ENCODE peak calls at places on chromosome 6, in six cellular contexts. D is stomach, V is suprapubic skin, F is H1, S is ovary, R is A549. J is an unnamed sample.

GRCh38 chr6:44285552-44286284 is 15.5 kb downstream of the TMEM151B start:
- DNase-seq in F (peak), V (no peak), R (no peak), D (no peak), S (no peak), J (no peak)

GRCh38 chr6:21846541-21847451 is 253.2 kb downstream of the SOX4 start:
- DNase-seq in F (no peak), D (no peak), S (no peak), V (no peak), R (no peak), J (no peak)

GRCh38 chr6:106141441-106142237 is 55.5 kb downstream of the PRDM1 start:
- DNase-seq in R (no peak), F (no peak), D (no peak), S (no peak), V (no peak), J (no peak)

GRCh38 chr6:46773201-46773855 is 19.9 kb upstream of the MEP1A start:
- DNase-seq in R (no peak), S (no peak), D (no peak), V (no peak), F (no peak), J (no peak)

GRCh38 chr6:141851063-141851462 is 281.7 kb upstream of the GJE1 start:
- DNase-seq in F (no peak), V (no peak), S (no peak), D (no peak), R (no peak), J (no peak)

GRCh38 chr6:157519255-157520116 is 138.5 kb downstream of the ZDHHC14 start:
- DNase-seq in F (no peak), R (no peak), V (no peak), S (no peak), D (no peak), J (no peak)

GRCh38 chr6:41622210-41622990 is 15.9 kb upstream of the MDFI start:
- DNase-seq in D (no peak), R (no peak), V (no peak), S (no peak), F (no peak), J (no peak)

GRCh38 chr6:85490516-85491248 is 40.8 kb downstream of the NT5E start:
- DNase-seq in D (no peak), F (peak), R (no peak), S (no peak), V (no peak), J (no peak)

GRCh38 chr6:136318676-136319075 is 29.0 kb upstream of the BCLAF1 start:
- DNase-seq in F (no peak), S (no peak), D (no peak), V (no peak), R (no peak), J (no peak)

GRCh38 chr6:14744212-14744556 is 501.7 kb upstream of the JARID2 start:
- DNase-seq in V (no peak), D (no peak), R (no peak), F (no peak), S (no peak), J (no peak)

GRCh38 chr6:68497927-68498326 is 137.2 kb upstream of the ADGRB3 start:
- DNase-seq in D (no peak), R (no peak), V (no peak), F (no peak), S (no peak), J (no peak)

GRCh38 chr6:1757133-1757532 is 147.4 kb downstream of the FOXC1 start:
- DNase-seq in V (no peak), R (no peak), D (no peak), F (no peak), S (no peak), J (no peak)

GRCh38 chr6:45478235-45478634 is 100.5 kb upstream of the SUPT3H start:
- DNase-seq in S (no peak), F (no peak), V (no peak), D (no peak), R (no peak), J (no peak)

GRCh38 chr6:155372256-155372655 is 58.0 kb upstream of the TFB1M start:
- DNase-seq in D (no peak), V (no peak), S (no peak), R (no peak), F (no peak), J (no peak)

GRCh38 chr6:21005816-21006553 is 471.7 kb downstream of the CDKAL1 start:
- DNase-seq in D (no peak), S (no peak), V (no peak), F (no peak), R (peak), J (no peak)

GRCh38 chr6:44678252-44678935 is 290.9 kb downstream of the CDC5L start:
- DNase-seq in F (no peak), V (no peak), S (no peak), D (no peak), R (no peak), J (no peak)

GRCh38 chr6:13480631-13481501 is 6.5 kb downstream of the GFOD1 start:
- DNase-seq in R (no peak), S (no peak), D (no peak), V (no peak), F (no peak), J (no peak)

GRCh38 chr6:142420822-142421221 is 119.0 kb downstream of the ADGRG6 start:
- DNase-seq in S (no peak), R (no peak), V (no peak), F (no peak), D (no peak), J (no peak)

GRCh38 chr6:144285798-144286502 is 815 bp downstream of the UTRN start:
- DNase-seq in R (peak), S (peak), V (peak), F (peak), D (peak), J (peak)

GRCh38 chr6:3796396-3796795 is 44.9 kb upstream of the PXDC1 start:
- DNase-seq in V (no peak), S (peak), R (no peak), D (no peak), F (no peak), J (no peak)

GRCh38 chr6:4906942-4907300 is 96.9 kb downstream of the RPP40 start:
- DNase-seq in V (no peak), F (peak), S (no peak), R (no peak), D (no peak), J (no peak)

GRCh38 chr6:20142866-20143265 is 69.4 kb downstream of the MBOAT1 start:
- DNase-seq in S (no peak), R (no peak), F (no peak), V (no peak), D (no peak), J (no peak)

GRCh38 chr6:155154158-155154830 is 109.5 kb upstream of the CLDN20 start:
- DNase-seq in F (no peak), S (no peak), R (no peak), D (no peak), V (no peak), J (no peak)

GRCh38 chr6:118810420-118811027 is 83.4 kb upstream of the ASF1A start:
- DNase-seq in S (no peak), D (peak), R (no peak), V (no peak), F (no peak), J (no peak)

DNA sequence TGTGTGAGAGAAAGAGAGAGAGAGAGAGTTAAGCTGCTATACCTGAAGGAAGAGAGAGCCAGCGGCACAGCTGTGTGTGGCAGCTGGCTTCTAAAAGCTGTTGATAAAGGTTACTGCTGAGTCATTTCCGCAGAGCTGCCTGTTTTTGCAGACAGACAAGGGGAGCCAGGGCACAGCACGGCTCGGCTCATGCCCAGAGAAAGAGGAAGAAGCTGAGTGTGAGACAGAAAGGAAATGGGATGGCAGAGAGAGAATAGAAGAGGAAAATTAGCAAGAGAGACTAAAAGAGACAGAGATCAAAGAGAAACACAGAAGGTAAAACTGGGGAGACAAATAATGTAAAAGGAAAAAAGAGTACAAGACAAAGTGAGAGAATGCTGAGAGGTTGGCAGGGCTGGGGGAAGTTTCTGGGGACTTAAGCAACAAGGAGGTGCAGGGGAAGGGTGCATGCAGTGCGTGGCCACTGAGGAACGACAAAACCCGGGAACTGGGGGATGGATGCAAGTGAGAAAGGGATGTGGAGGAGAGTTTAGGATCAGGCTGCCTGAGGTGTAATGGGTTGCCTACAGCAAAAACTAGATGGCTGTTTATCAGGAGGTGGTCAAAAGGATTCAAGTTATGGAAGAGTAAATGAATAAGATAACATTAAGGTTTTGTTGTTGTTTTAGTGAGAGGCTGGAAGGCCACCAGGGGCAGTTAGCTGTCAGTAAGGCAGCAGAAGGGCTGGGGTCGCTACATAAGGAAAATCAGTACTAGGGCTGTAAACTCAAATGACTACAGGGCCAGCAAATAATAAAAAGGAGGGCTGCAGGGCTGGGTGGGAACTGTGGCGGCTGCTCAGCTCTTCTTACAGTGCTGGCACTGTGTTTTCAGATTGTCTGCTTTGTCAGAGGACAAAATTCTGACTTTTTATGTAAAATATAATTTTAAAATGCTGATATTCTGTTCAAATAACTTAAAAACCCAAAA is 22.9 kb downstream of the HLA-A start:
- DNase-seq in R (peak), S (peak), D (peak), F (no peak), V (peak), J (peak)
- TF ChIP-seq EP300 in R (peak), S (no peak), D (no peak), F (no peak), V (no peak), J (no peak)

GRCh38 chr6:27611451-27611850 is 138.5 kb upstream of the ZNF184 start:
- DNase-seq in D (no peak), R (no peak), F (peak), S (no peak), V (no peak), J (no peak)

GRCh38 chr6:27616313-27617045 is 143.6 kb upstream of the ZNF184 start:
- DNase-seq in F (no peak), V (no peak), S (no peak), R (no peak), D (no peak), J (no peak)

GRCh38 chr6:27619436-27619835 is 146.5 kb upstream of the ZNF184 start:
- DNase-seq in V (no peak), D (no peak), F (no peak), R (no peak), S (no peak), J (no peak)

GRCh38 chr6:27617700-27618689 is 145.1 kb upstream of the ZNF184 start:
- DNase-seq in D (no peak), S (no peak), F (peak), V (no peak), R (peak), J (no peak)

DNA sequence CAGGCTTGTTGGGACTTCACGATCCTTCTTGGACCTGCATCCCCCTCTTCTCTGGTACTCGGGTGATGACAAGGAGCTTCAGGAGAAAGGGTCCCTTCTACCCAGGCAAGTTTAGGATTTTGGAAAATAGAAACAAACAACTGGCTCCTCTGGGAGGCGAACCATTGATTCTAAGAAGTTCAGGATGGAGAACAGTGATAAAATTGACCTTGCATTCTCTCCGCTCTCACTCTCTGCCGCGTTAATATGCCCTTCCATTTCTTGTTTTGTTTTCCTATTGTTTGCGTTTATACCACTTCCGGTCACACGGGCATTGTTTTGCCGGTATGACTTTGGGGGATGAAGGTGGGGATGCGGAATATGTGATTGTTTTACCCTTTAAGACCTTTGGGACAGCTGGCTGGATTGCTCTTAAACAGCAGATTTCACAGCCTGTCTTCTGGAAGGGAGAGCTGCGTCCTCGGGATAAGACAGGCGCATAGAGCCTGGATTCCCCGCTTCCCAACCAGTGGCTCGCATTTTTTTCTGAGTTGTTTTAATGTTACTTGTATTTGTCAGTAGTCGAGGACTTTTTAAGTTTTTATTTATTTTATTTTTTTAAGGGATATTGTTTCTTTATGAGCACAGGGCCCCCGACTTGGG is 144.3 kb upstream of the ZNF184 start:
- DNase-seq in R (no peak), D (no peak), V (no peak), S (no peak), F (no peak), J (no peak)
- H3K4me3 ChIP-seq in R (peak), D (peak), V (peak), S (peak), F (peak), J (peak)

DNA sequence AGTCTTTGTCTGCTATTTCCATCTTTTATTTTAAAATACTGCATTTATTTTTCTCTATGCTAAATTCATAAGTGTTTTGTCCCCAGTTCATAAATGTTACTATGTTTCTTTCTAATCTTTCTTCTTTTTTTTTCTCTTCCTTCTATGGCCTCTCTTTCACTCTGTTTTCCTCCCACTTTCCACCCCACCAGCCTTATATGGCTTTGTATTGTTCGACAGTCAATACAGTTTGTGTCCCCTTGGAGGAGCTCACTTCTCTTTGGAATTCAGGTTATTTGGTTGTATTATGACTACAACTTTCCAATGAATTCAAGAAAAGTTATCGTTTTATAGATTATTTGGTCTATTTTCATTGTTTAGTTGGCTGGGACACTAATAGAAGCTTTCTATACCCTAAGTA is 393.5 kb downstream of the NKAIN2 start:
- DNase-seq in R (no peak), V (no peak), F (no peak), S (no peak), D (no peak), J (no peak)
- TF ChIP-seq CTCF in R (no peak), V (no peak), F (no peak), S (no peak), D (no peak), J (no peak)

GRCh38 chr6:104525677-104526322 is 333.9 kb downstream of the HACE1 start:
- DNase-seq in V (peak), D (peak), R (peak), S (peak), F (peak), J (peak)
- TF ChIP-seq EP300 in V (no peak), D (no peak), R (no peak), S (no peak), F (no peak), J (no peak)

GRCh38 chr6:166999145-166999844 is at the start of gene CEP43:
- DNase-seq in V (peak), F (peak), R (peak), D (peak), S (peak), J (peak)

GRCh38 chr6:166999845-167000253 is 652 bp downstream of the CEP43 start:
- DNase-seq in F (no peak), V (no peak), D (peak), R (no peak), S (no peak), J (no peak)

GRCh38 chr6:166997768-166998255 is 1.4 kb upstream of the CEP43 start:
- DNase-seq in R (peak), F (peak), V (no peak), S (peak), D (peak), J (no peak)

GRCh38 chr6:166998256-166999144 is 697 bp upstream of the CEP43 start:
- DNase-seq in F (peak), R (no peak), V (peak), S (peak), D (peak), J (no peak)

GRCh38 chr6:167000759-167001158 is 1.6 kb downstream of the CEP43 start:
- DNase-seq in F (no peak), R (no peak), D (no peak), V (no peak), S (no peak), J (no peak)
- H3K4me3 ChIP-seq in F (no peak), R (peak), D (no peak), V (peak), S (no peak), J (no peak)

DNA sequence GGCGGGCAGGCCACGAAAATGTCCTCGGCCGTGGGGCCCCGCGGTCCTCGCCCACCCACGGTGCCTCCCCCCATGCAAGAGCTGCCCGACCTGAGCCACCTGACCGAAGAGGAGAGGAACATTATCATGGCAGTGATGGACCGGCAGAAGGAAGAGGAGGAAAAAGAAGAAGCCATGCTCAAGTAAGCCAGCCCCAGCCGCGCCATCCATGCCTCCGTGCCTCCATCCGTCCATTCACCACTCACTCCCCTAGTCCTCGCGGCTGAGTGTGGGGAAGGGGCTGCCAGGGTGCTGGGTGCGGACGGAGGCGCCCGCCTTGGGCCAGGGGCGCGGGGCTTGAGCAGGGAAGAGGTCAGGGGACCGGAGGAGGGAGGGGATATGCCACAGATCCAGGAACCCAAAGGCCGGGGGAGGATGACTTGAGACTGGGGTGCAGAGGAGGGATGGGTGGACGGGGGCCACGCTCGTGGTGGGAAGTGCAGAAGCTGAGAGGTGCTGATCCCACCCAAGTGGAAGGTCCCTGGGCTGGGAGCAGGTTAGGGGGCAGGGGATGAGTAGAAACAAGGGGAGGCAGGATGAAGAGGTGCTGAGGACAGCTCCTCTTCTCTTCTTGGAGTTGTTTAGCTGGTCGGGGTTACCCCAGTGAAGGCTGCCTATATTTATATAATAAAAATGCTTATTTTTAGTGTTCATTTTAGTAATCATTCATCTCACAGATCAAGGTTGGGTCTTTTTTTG is 825 bp downstream of the RIMS1 start:
- DNase-seq in F (peak), R (no peak), D (no peak), V (no peak), S (no peak), J (no peak)
- TF ChIP-seq CTCF in F (no peak), R (no peak), D (no peak), V (no peak), S (no peak), J (no peak)

GRCh38 chr6:62009445-62009844 is 276.6 kb downstream of the KHDRBS2 start:
- DNase-seq in D (no peak), V (no peak), R (no peak), S (no peak), F (no peak), J (no peak)

DNA sequence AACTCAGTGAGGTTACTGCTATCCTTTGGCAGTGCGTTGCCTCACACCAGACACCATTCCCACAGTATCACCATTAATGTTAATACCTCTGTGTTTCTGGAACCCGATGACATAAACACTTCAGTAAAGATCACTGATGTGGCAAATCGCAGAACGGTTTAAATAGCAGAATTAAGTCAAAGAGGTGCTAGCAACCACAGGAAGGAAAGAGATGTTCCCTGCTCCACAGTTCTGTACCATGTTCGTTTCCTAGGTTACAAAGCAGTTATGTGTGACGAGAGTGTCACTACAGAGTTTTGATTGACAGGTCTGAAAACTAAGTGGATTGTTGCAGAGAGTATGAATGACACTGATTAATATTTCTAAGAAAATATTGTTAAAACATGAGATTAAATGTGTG is 272.3 kb downstream of the KHDRBS2 start:
- DNase-seq in V (no peak), S (no peak), F (no peak), D (no peak), R (no peak), J (no peak)
- TF ChIP-seq EP300 in V (no peak), S (no peak), F (no peak), D (no peak), R (no peak), J (no peak)